ENCODE peak calls at places on chromosomes 3 and 15, in nine cellular contexts. One of them, this sample, is unnamed.

GRCh38 chr3:151075869-151076573 is 9.4 kb upstream of the MED12L start:
- DNase-seq in A549: no peak
- DNase-seq in HCT116: no peak
- DNase-seq in mesendoderm: no peak
- DNase-seq in right atrium auricular region: no peak
- DNase-seq in AG04450: no peak
- DNase-seq in vagina: no peak
- DNase-seq in lower lobe of right lung: no peak
- DNase-seq in PC-9: no peak
- DNase-seq in this sample: no peak

GRCh38 chr3:191158247-191158646 is 40.8 kb upstream of the OSTN start:
- DNase-seq in A549: no peak
- DNase-seq in HCT116: no peak
- DNase-seq in mesendoderm: no peak
- DNase-seq in right atrium auricular region: no peak
- DNase-seq in AG04450: no peak
- DNase-seq in vagina: no peak
- DNase-seq in lower lobe of right lung: no peak
- DNase-seq in PC-9: no peak
- DNase-seq in this sample: no peak

GRCh38 chr3:45940781-45941365 is 2.4 kb upstream of the CXCR6 start:
- DNase-seq in A549: no peak
- DNase-seq in HCT116: no peak
- DNase-seq in mesendoderm: peak
- DNase-seq in right atrium auricular region: no peak
- DNase-seq in AG04450: no peak
- DNase-seq in vagina: no peak
- DNase-seq in lower lobe of right lung: no peak
- DNase-seq in PC-9: no peak
- DNase-seq in this sample: no peak

GRCh38 chr3:195555110-195555509 is 12.0 kb upstream of the PPP1R2 start:
- DNase-seq in A549: no peak
- DNase-seq in HCT116: no peak
- DNase-seq in mesendoderm: peak
- DNase-seq in right atrium auricular region: no peak
- DNase-seq in AG04450: no peak
- DNase-seq in vagina: no peak
- DNase-seq in lower lobe of right lung: no peak
- DNase-seq in PC-9: no peak
- DNase-seq in this sample: no peak

GRCh38 chr3:122760457-122761271 is 33.0 kb downstream of the HSPBAP1 start:
- DNase-seq in A549: no peak
- DNase-seq in HCT116: peak
- DNase-seq in mesendoderm: peak
- DNase-seq in right atrium auricular region: no peak
- DNase-seq in AG04450: no peak
- DNase-seq in vagina: no peak
- DNase-seq in lower lobe of right lung: no peak
- DNase-seq in PC-9: peak
- DNase-seq in this sample: no peak

GRCh38 chr3:125140011-125140813 is 72.3 kb downstream of the SLC12A8 start:
- DNase-seq in A549: no peak
- DNase-seq in HCT116: no peak
- DNase-seq in mesendoderm: no peak
- DNase-seq in right atrium auricular region: no peak
- DNase-seq in AG04450: no peak
- DNase-seq in vagina: no peak
- DNase-seq in lower lobe of right lung: no peak
- DNase-seq in PC-9: no peak
- DNase-seq in this sample: no peak

GRCh38 chr15:73564255-73564654 is 68.9 kb downstream of the NPTN start:
- DNase-seq in A549: no peak
- DNase-seq in HCT116: peak
- DNase-seq in mesendoderm: no peak
- DNase-seq in right atrium auricular region: no peak
- DNase-seq in AG04450: no peak
- DNase-seq in vagina: no peak
- DNase-seq in lower lobe of right lung: no peak
- DNase-seq in PC-9: peak
- DNase-seq in this sample: no peak

GRCh38 chr3:192675958-192676649 is 51.2 kb downstream of the FGF12 start:
- DNase-seq in A549: no peak
- DNase-seq in HCT116: no peak
- DNase-seq in mesendoderm: no peak
- DNase-seq in right atrium auricular region: no peak
- DNase-seq in AG04450: no peak
- DNase-seq in vagina: no peak
- DNase-seq in lower lobe of right lung: no peak
- DNase-seq in PC-9: no peak
- DNase-seq in this sample: no peak

GRCh38 chr15:67879440-67880129 is 39.7 kb upstream of the RNU6-1 start:
- DNase-seq in A549: no peak
- DNase-seq in HCT116: no peak
- DNase-seq in mesendoderm: no peak
- DNase-seq in right atrium auricular region: peak
- DNase-seq in AG04450: no peak
- DNase-seq in vagina: no peak
- DNase-seq in lower lobe of right lung: no peak
- DNase-seq in PC-9: no peak
- DNase-seq in this sample: no peak

GRCh38 chr3:33363113-33363800 is 76.9 kb downstream of the UBP1 start:
- DNase-seq in A549: no peak
- DNase-seq in HCT116: no peak
- DNase-seq in mesendoderm: no peak
- DNase-seq in right atrium auricular region: no peak
- DNase-seq in AG04450: no peak
- DNase-seq in vagina: no peak
- DNase-seq in lower lobe of right lung: no peak
- DNase-seq in PC-9: no peak
- DNase-seq in this sample: no peak

GRCh38 chr3:116669576-116669975 is 40.0 kb upstream of the TUSC7 start:
- DNase-seq in A549: no peak
- DNase-seq in HCT116: no peak
- DNase-seq in mesendoderm: no peak
- DNase-seq in right atrium auricular region: no peak
- DNase-seq in AG04450: no peak
- DNase-seq in vagina: no peak
- DNase-seq in lower lobe of right lung: no peak
- DNase-seq in PC-9: no peak
- DNase-seq in this sample: no peak

GRCh38 chr3:29067014-29067413 is 213.9 kb upstream of the RBMS3 start:
- DNase-seq in A549: no peak
- DNase-seq in HCT116: no peak
- DNase-seq in mesendoderm: no peak
- DNase-seq in right atrium auricular region: no peak
- DNase-seq in AG04450: no peak
- DNase-seq in vagina: no peak
- DNase-seq in lower lobe of right lung: no peak
- DNase-seq in PC-9: no peak
- DNase-seq in this sample: no peak

DNA sequence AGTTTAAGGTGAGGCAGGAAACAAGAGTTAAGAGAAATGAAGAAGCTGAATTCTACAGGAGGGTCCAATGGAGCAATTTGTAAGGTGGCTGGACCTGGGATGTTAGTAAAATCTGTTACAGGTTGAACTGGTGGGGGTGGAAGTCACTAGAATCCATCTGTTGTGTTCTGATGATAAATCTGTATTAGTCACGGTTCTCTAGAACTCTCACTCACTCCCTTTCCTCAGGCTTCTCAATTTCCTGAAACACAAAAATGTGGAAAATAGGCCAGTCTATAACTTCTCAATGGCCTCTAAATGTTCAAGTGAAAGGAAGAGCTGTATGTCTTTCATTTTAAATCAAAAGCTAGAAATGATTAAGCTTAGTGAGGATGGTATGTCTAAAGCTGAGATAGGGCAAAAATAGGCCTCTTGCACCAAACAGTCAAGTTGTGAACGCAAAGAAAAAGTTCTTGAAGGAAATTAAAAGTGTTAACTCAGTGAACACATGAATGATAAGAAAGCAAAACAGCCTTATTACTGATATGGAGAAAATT is 180.2 kb upstream of the CBLB start:
- DNase-seq in A549: no peak
- DNase-seq in HCT116: no peak
- DNase-seq in mesendoderm: no peak
- DNase-seq in right atrium auricular region: no peak
- DNase-seq in AG04450: no peak
- DNase-seq in vagina: no peak
- DNase-seq in lower lobe of right lung: no peak
- DNase-seq in PC-9: no peak
- DNase-seq in this sample: no peak
- H3K27ac ChIP-seq in A549: no peak
- H3K27ac ChIP-seq in HCT116: no peak
- H3K27ac ChIP-seq in mesendoderm: no peak
- H3K27ac ChIP-seq in right atrium auricular region: no peak
- H3K27ac ChIP-seq in AG04450: no peak
- H3K27ac ChIP-seq in vagina: no peak
- H3K27ac ChIP-seq in lower lobe of right lung: no peak
- H3K27ac ChIP-seq in PC-9: no peak
- H3K27ac ChIP-seq in this sample: no peak

DNA sequence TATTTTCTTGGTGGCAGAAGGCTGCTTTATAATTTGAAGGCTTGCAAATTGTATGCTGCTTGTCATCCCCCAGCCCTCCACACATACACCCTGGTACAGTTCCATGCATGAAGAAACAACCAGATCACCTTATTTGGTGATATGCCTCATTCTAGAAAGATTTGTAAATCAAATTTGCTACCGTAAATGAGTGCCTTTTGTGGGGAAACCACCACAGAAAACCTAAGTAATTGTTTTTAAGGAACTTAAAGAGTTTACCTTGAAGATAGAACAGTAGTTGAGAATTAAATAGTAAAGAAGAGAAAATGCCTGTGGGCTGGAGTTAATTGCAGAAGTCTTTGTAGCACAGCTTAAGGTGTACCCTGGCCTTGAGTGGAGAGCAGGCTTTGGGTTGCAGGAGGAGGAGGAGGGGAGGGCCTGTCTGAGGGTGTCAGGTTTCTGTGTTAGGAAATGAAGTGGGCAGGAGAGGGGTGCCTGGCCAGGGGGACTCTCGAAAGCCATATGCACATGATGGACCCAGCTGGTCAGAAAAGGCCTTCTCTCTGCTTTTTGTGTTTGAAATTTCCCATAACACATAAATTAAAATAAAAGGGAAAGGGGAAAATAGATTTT is 6.9 kb downstream of the NIPA2 start:
- DNase-seq in A549: no peak
- DNase-seq in HCT116: no peak
- DNase-seq in mesendoderm: peak
- DNase-seq in right atrium auricular region: no peak
- DNase-seq in AG04450: no peak
- DNase-seq in vagina: no peak
- DNase-seq in lower lobe of right lung: no peak
- DNase-seq in PC-9: no peak
- DNase-seq in this sample: no peak
- H3K27ac ChIP-seq in A549: no peak
- H3K27ac ChIP-seq in HCT116: no peak
- H3K27ac ChIP-seq in mesendoderm: no peak
- H3K27ac ChIP-seq in right atrium auricular region: no peak
- H3K27ac ChIP-seq in AG04450: peak
- H3K27ac ChIP-seq in vagina: no peak
- H3K27ac ChIP-seq in lower lobe of right lung: no peak
- H3K27ac ChIP-seq in PC-9: no peak
- H3K27ac ChIP-seq in this sample: no peak

GRCh38 chr3:177830411-177830849 is 633.1 kb upstream of the TBL1XR1 start:
- DNase-seq in A549: no peak
- DNase-seq in HCT116: no peak
- DNase-seq in mesendoderm: no peak
- DNase-seq in right atrium auricular region: no peak
- DNase-seq in AG04450: no peak
- DNase-seq in vagina: no peak
- DNase-seq in lower lobe of right lung: no peak
- DNase-seq in PC-9: peak
- DNase-seq in this sample: peak
- H3K27ac ChIP-seq in A549: peak
- H3K27ac ChIP-seq in HCT116: no peak
- H3K27ac ChIP-seq in mesendoderm: no peak
- H3K27ac ChIP-seq in right atrium auricular region: no peak
- H3K27ac ChIP-seq in AG04450: no peak
- H3K27ac ChIP-seq in vagina: peak
- H3K27ac ChIP-seq in lower lobe of right lung: peak
- H3K27ac ChIP-seq in PC-9: peak
- H3K27ac ChIP-seq in this sample: peak

GRCh38 chr15:98727115-98728040 is 79.0 kb downstream of the IGF1R start:
- DNase-seq in A549: peak
- DNase-seq in HCT116: peak
- DNase-seq in mesendoderm: peak
- DNase-seq in right atrium auricular region: peak
- DNase-seq in AG04450: peak
- DNase-seq in vagina: peak
- DNase-seq in lower lobe of right lung: peak
- DNase-seq in PC-9: peak
- DNase-seq in this sample: peak

GRCh38 chr15:98730860-98731711 is 82.7 kb downstream of the IGF1R start:
- DNase-seq in A549: no peak
- DNase-seq in HCT116: no peak
- DNase-seq in mesendoderm: no peak
- DNase-seq in right atrium auricular region: no peak
- DNase-seq in AG04450: no peak
- DNase-seq in vagina: no peak
- DNase-seq in lower lobe of right lung: no peak
- DNase-seq in PC-9: no peak
- DNase-seq in this sample: no peak

GRCh38 chr15:98728811-98729160 is 80.4 kb downstream of the IGF1R start:
- DNase-seq in A549: no peak
- DNase-seq in HCT116: no peak
- DNase-seq in mesendoderm: no peak
- DNase-seq in right atrium auricular region: no peak
- DNase-seq in AG04450: no peak
- DNase-seq in vagina: no peak
- DNase-seq in lower lobe of right lung: no peak
- DNase-seq in PC-9: no peak
- DNase-seq in this sample: no peak

GRCh38 chr15:98728107-98728810 is 79.9 kb downstream of the IGF1R start:
- DNase-seq in A549: no peak
- DNase-seq in HCT116: no peak
- DNase-seq in mesendoderm: peak
- DNase-seq in right atrium auricular region: no peak
- DNase-seq in AG04450: no peak
- DNase-seq in vagina: no peak
- DNase-seq in lower lobe of right lung: no peak
- DNase-seq in PC-9: no peak
- DNase-seq in this sample: peak

DNA sequence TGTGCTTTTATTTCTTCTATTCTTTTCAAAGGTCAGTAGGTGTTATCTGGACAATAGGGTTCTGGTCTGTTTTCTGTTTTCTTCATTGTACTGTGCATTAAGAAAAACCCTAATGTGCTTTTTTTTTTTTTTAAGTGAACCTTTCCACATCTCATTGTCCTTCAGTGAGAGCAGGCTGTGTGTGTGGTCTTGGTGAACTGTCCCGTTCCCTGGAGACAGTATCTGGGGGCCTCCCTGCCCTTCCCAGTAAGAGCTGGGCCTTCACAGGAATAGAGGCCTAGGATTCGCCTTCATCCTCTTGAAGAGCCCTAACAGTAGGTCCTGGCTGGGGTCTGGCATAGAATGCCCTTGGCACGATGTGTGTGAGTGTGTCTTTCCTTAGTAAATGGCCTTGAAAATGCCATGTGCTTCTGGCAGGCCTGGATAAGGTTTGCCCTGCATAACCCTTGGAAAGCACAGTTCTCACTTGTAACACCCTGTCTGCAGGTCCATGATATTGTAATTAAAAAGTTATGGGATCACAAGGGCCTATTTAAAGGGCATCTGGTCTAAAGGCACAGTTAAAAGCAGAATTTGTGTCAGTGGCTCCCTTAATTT is 81.2 kb downstream of the IGF1R start:
- DNase-seq in A549: no peak
- DNase-seq in HCT116: no peak
- DNase-seq in mesendoderm: no peak
- DNase-seq in right atrium auricular region: no peak
- DNase-seq in AG04450: no peak
- DNase-seq in vagina: no peak
- DNase-seq in lower lobe of right lung: no peak
- DNase-seq in PC-9: no peak
- DNase-seq in this sample: no peak
- H3K27ac ChIP-seq in A549: peak
- H3K27ac ChIP-seq in HCT116: no peak
- H3K27ac ChIP-seq in mesendoderm: no peak
- H3K27ac ChIP-seq in right atrium auricular region: peak
- H3K27ac ChIP-seq in AG04450: peak
- H3K27ac ChIP-seq in vagina: peak
- H3K27ac ChIP-seq in lower lobe of right lung: peak
- H3K27ac ChIP-seq in PC-9: peak
- H3K27ac ChIP-seq in this sample: no peak

This sample was measured in uterus.